ENCODE peak calls at places on chromosomes 3 and 15, in four cellular contexts. One of them, this sample, is unnamed.

GRCh38 chr3:72384602-72385001 is 463.6 kb downstream of the SHQ1 start:
- DNase-seq in HepG2: no peak
- DNase-seq in GM12878: no peak
- DNase-seq in K562: no peak
- DNase-seq in this sample: no peak

GRCh38 chr15:35173444-35174118 is 88.5 kb upstream of the NANOGP8 start:
- DNase-seq in K562: peak; percentile 64
- DNase-seq in HepG2: peak; percentile 3
- DNase-seq in GM12878: no peak
- DNase-seq in this sample: no peak

GRCh38 chr3:21041621-21042020 is 709.4 kb downstream of the ZNF385D start:
- DNase-seq in GM12878: no peak
- DNase-seq in HepG2: no peak
- DNase-seq in K562: no peak
- DNase-seq in this sample: no peak

GRCh38 chr15:58495836-58496501 is 64.2 kb downstream of the LIPC start:
- DNase-seq in GM12878: no peak
- DNase-seq in HepG2: no peak
- DNase-seq in K562: no peak
- DNase-seq in this sample: no peak

GRCh38 chr3:72683068-72683467 is 165.2 kb downstream of the SHQ1 start:
- DNase-seq in HepG2: no peak
- DNase-seq in GM12878: peak; percentile 57
- DNase-seq in K562: no peak
- DNase-seq in this sample: no peak

GRCh38 chr15:61697796-61698195 is 362.5 kb downstream of the VPS13C start:
- DNase-seq in HepG2: no peak
- DNase-seq in GM12878: no peak
- DNase-seq in K562: no peak
- DNase-seq in this sample: no peak

GRCh38 chr3:29538610-29538958 is 257.7 kb downstream of the RBMS3 start:
- DNase-seq in HepG2: no peak
- DNase-seq in K562: no peak
- DNase-seq in GM12878: no peak
- DNase-seq in this sample: no peak

GRCh38 chr3:15325228-15325627 is 7.2 kb downstream of the SH3BP5 start:
- DNase-seq in K562: no peak
- DNase-seq in GM12878: no peak
- DNase-seq in HepG2: no peak
- DNase-seq in this sample: peak; percentile 26

GRCh38 chr3:12218161-12218560 is 59.4 kb upstream of the TIMP4 start:
- DNase-seq in K562: no peak
- DNase-seq in HepG2: no peak
- DNase-seq in GM12878: no peak
- DNase-seq in this sample: no peak

GRCh38 chr3:23390446-23390845 is 187.3 kb downstream of the UBE2E2 start:
- DNase-seq in K562: no peak
- DNase-seq in GM12878: no peak
- DNase-seq in HepG2: no peak
- DNase-seq in this sample: no peak

GRCh38 chr3:23389686-23390085 is 186.6 kb downstream of the UBE2E2 start:
- DNase-seq in GM12878: no peak
- DNase-seq in HepG2: no peak
- DNase-seq in K562: no peak
- DNase-seq in this sample: no peak

GRCh38 chr3:23390989-23391388 is 187.9 kb downstream of the UBE2E2 start:
- DNase-seq in HepG2: no peak
- DNase-seq in GM12878: no peak
- DNase-seq in K562: no peak
- DNase-seq in this sample: no peak

GRCh38 chr3:23387286-23387918 is 184.3 kb downstream of the UBE2E2 start:
- DNase-seq in K562: no peak
- DNase-seq in HepG2: no peak
- DNase-seq in GM12878: no peak
- DNase-seq in this sample: no peak

DNA sequence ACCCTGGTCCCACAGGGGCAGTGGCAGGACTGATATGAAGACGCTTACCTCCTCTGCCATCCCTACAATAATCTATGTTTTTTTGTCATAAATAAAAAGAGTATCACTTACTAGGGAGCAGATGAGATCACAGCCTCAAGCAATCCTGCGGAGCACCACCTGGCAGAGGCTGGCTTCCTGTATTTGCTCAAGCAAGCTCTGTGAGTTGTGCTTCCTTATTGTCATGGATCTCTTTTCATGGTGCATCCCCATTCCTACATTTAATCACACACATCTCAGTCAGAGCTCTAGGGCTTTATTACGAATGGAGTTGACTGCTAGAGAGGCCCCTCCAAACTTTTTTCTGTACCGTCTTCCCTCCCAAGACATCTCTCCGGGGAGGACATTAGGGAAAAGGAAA is 186.0 kb downstream of the UBE2E2 start:
- DNase-seq in HepG2: no peak
- DNase-seq in K562: no peak
- DNase-seq in GM12878: no peak
- DNase-seq in this sample: no peak
- TF ChIP-seq ZBTB33 in HepG2: no peak
- TF ChIP-seq ZBTB33 in K562: no peak
- TF ChIP-seq ZBTB33 in GM12878: no peak
- TF ChIP-seq ZBTB33 in this sample: no peak

GRCh38 chr3:149623819-149624218 is 34.0 kb downstream of the WWTR1 start:
- DNase-seq in K562: no peak
- DNase-seq in GM12878: no peak
- DNase-seq in HepG2: no peak
- DNase-seq in this sample: no peak

GRCh38 chr3:149625795-149626194 is 32.0 kb downstream of the WWTR1 start:
- DNase-seq in HepG2: no peak
- DNase-seq in GM12878: no peak
- DNase-seq in K562: no peak
- DNase-seq in this sample: no peak

GRCh38 chr3:149618151-149619123 is 39.4 kb downstream of the WWTR1 start:
- DNase-seq in K562: no peak
- DNase-seq in GM12878: no peak
- DNase-seq in HepG2: no peak
- DNase-seq in this sample: no peak

GRCh38 chr3:149620291-149621020 is 37.4 kb downstream of the WWTR1 start:
- DNase-seq in K562: no peak
- DNase-seq in HepG2: no peak
- DNase-seq in GM12878: no peak
- DNase-seq in this sample: no peak

DNA sequence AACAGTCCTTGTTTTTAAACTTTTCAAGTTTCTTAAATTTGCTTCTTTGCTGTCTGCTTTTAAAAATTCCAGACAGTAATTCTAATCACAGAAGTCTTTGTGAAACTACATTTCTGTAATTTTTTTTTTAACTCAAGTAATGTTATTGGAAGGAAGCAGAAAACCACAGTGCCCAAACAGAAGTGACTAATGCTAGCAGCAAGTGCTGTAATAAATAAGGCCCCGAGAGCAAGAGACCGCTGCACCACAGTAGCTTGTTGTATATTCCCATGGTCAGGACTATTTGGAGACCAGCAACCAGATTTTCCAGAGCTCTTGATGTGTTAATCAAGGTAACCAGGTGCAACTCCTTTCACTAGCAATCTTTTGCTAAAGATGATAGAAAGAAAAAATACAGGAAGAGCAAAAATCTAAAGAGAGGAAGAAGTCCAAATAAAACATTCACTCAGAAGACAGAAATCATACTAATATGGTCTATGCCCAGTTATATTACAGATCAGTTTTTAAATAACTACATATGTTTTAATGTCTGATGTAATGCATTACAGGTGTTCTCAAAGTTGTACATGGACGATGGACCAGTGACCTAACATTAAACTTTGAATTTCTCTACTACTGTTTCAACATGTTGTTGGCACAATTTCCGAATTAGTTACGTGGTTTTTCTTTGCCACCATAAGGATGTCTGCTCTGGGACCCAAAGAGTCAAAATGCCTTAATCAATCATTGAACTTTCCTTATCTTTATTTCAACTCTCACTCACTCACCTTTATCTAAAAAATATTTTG is 36.4 kb downstream of the WWTR1 start:
- DNase-seq in K562: no peak
- DNase-seq in GM12878: no peak
- DNase-seq in HepG2: no peak
- DNase-seq in this sample: no peak
- TF ChIP-seq NFIC in K562: no peak
- TF ChIP-seq NFIC in GM12878: peak; percentile 58
- TF ChIP-seq NFIC in HepG2: no peak
- TF ChIP-seq NFIC in this sample: peak; percentile 52

DNA sequence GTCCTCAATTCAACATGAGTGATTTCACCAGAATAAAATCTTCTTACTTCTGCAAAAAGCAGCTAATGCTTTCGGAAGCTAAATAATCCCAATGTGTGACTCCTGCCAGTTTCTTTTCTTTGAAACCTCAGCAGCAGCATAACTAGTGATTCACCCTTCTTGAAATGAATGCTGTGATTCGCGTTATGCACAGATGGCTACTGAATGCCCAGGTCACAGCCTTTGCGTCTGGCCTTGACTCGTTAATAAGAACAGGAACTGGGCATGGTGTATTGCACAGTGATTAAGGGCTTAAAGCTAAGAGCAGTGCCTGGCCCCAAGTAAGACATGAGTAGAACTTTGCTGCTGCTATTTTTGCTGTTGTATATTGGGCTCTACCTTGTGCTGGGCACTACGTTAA is 19.0 kb downstream of the CGNL1 start:
- DNase-seq in GM12878: peak; percentile 13
- DNase-seq in K562: no peak
- DNase-seq in HepG2: no peak
- DNase-seq in this sample: no peak
- H3K27ac ChIP-seq in GM12878: no peak overlapping the region
- H3K27ac ChIP-seq in K562: no peak overlapping the region
- H3K27ac ChIP-seq in HepG2: no peak overlapping the region
- H3K27ac ChIP-seq in this sample: no peak overlapping the region

DNA sequence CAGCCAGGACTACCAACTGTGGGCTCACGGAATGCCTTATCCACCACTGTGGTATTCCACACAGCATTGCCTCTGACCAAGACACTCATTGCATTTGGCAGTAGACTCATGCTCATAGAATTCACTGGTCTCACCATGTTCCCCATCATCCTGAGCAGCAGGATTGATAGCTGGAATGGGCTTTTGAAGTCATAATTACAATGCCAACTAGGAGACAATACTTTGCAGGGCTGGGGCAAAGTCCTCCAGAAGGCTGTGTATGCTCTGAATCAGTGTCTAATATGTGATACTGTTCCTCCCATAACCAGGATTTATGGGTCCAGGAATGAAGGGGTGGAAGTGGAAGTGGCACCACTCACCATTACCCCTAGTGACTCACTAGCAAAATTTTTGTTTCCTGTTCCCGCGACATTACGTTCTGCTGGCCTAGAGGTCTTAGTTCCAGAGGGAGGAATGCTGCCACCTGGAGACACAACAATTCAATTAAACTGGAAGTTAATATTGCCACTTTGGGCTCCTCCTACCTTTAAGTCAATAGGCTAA is 58.6 kb upstream of the CCDC80 start:
- DNase-seq in HepG2: no peak
- DNase-seq in K562: no peak
- DNase-seq in GM12878: no peak
- DNase-seq in this sample: no peak
- TF ChIP-seq ZBTB33 in HepG2: no peak
- TF ChIP-seq ZBTB33 in K562: no peak
- TF ChIP-seq ZBTB33 in GM12878: no peak
- TF ChIP-seq ZBTB33 in this sample: peak; percentile 92

GRCh38 chr3:178901204-178901603 is 170.4 kb downstream of the ZMAT3 start:
- DNase-seq in GM12878: no peak
- DNase-seq in K562: no peak
- DNase-seq in HepG2: no peak
- DNase-seq in this sample: no peak

GRCh38 chr3:178907081-178907480 is 164.5 kb downstream of the ZMAT3 start:
- DNase-seq in HepG2: no peak
- DNase-seq in K562: no peak
- DNase-seq in GM12878: no peak
- DNase-seq in this sample: no peak
- TF ChIP-seq NFIC in HepG2: no peak
- TF ChIP-seq NFIC in K562: no peak
- TF ChIP-seq NFIC in GM12878: no peak
- TF ChIP-seq NFIC in this sample: no peak

GRCh38 chr3:187565701-187566100 is 104.5 kb downstream of the SST start:
- DNase-seq in K562: no peak
- DNase-seq in GM12878: no peak
- DNase-seq in HepG2: no peak
- DNase-seq in this sample: no peak

GRCh38 chr3:187568171-187568570 is 102.0 kb downstream of the SST start:
- DNase-seq in HepG2: no peak
- DNase-seq in GM12878: no peak
- DNase-seq in K562: no peak
- DNase-seq in this sample: no peak

GRCh38 chr3:187571701-187572100 is 98.5 kb downstream of the SST start:
- DNase-seq in K562: no peak
- DNase-seq in HepG2: no peak
- DNase-seq in GM12878: no peak
- DNase-seq in this sample: no peak

GRCh38 chr3:187567026-187567425 is 103.2 kb downstream of the SST start:
- DNase-seq in K562: no peak
- DNase-seq in GM12878: no peak
- DNase-seq in HepG2: no peak
- DNase-seq in this sample: no peak

DNA sequence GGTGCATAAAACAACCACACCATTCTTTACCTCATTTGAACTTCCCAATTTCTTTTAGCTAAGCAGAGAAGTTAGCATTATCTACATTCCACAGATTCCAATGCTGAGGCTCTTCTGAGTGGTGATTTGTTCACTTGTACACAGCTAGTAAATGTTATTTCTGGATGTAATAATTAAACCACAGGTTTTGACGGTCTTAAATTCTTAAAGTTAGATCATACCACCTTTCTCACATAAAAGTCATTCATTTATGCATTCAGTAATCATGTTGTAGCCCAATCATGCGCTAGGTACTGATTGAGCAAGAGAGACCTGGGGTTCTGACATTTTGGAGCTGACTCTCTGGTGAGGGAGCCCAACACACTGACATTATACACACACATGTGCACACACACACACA is 102.5 kb downstream of the SST start:
- DNase-seq in GM12878: no peak
- DNase-seq in HepG2: peak; percentile 7
- DNase-seq in K562: no peak
- DNase-seq in this sample: no peak
- H3K27ac ChIP-seq in GM12878: no peak overlapping the region
- H3K27ac ChIP-seq in HepG2: no peak overlapping the region
- H3K27ac ChIP-seq in K562: no peak overlapping the region
- H3K27ac ChIP-seq in this sample: no peak overlapping the region

DNA sequence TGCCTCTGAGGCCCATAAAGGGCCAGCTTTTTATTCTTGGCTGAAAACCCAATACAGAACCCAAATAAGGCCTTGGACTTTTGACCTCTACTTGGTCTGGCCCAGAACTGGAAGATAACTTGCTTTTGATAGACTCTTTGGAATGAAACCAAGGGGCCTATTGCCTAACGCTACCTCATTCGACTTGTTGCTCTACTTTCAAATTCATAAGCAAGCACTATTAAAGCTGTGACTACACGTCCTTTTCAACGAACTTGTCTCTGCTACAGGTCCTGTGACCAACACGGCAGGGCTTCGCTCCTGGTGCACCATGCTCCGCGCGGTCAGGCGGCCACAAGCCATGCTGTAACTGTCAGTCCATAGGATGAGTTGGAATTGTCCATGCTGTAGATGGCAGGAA is 385.4 kb downstream of the MFSD1 start:
- DNase-seq in K562: no peak
- DNase-seq in HepG2: no peak
- DNase-seq in GM12878: no peak
- DNase-seq in this sample: no peak
- TF ChIP-seq ZBTB33 in K562: no peak
- TF ChIP-seq ZBTB33 in HepG2: no peak
- TF ChIP-seq ZBTB33 in GM12878: no peak
- TF ChIP-seq ZBTB33 in this sample: no peak

GRCh38 chr15:26475554-26475953 is 297.3 kb downstream of the GABRB3 start:
- DNase-seq in GM12878: no peak
- DNase-seq in HepG2: no peak
- DNase-seq in K562: no peak
- DNase-seq in this sample: no peak
- TF ChIP-seq NFIC in GM12878: no peak
- TF ChIP-seq NFIC in HepG2: no peak
- TF ChIP-seq NFIC in K562: no peak
- TF ChIP-seq NFIC in this sample: no peak

This sample was measured in SK-N-SH.